ENCODE peak calls at places on chromosomes 3 and 15, in seven cellular contexts. M is body of pancreas; D is CD8-positive, alpha-beta memory T cell; F is aorta; C is lower lobe of right lung; S is MM.1S; Z is CD8-positive, alpha-beta T cell. L is an unnamed sample.

GRCh38 chr3:89586676-89587075 is 479.3 kb downstream of the EPHA3 start:
- DNase-seq in M (no peak), D (no peak), F (no peak), C (no peak), S (no peak), Z (no peak), L (no peak)

GRCh38 chr3:112519424-112520001 is 20.2 kb upstream of the BTLA start:
- DNase-seq in M (peak), D (no peak), F (no peak), C (no peak), S (peak), Z (no peak), L (no peak)

GRCh38 chr15:70569139-70569717 is 194.1 kb downstream of the UACA start:
- DNase-seq in M (no peak), D (no peak), F (no peak), C (no peak), S (no peak), Z (no peak), L (no peak)

GRCh38 chr15:56243774-56244236 is at the start of gene RFX7:
- DNase-seq in M (peak), D (peak), F (peak), C (peak), S (peak), Z (peak), L (peak)

GRCh38 chr3:67113802-67114407 is 115.8 kb downstream of the KBTBD8 start:
- DNase-seq in M (peak), D (peak), F (peak), C (peak), S (peak), Z (peak), L (peak)

GRCh38 chr3:176190755-176191154 is 1006.5 kb downstream of the TBL1XR1 start:
- DNase-seq in M (no peak), D (no peak), F (no peak), C (no peak), S (no peak), Z (no peak), L (no peak)

GRCh38 chr15:65837301-65838283 is 31.7 kb upstream of the RAB11A start:
- DNase-seq in M (no peak), D (no peak), F (no peak), C (no peak), S (no peak), Z (no peak), L (no peak)

GRCh38 chr3:196636369-196637349 is 2.8 kb upstream of the NRROS start:
- DNase-seq in M (no peak), D (no peak), F (no peak), C (no peak), S (no peak), Z (no peak), L (no peak)

GRCh38 chr3:148816427-148816826 is 11.2 kb upstream of the CPB1 start:
- DNase-seq in M (no peak), D (no peak), F (no peak), C (no peak), S (no peak), Z (no peak), L (no peak)

GRCh38 chr15:88652456-88653199 is 13.8 kb downstream of the ISG20 start:
- DNase-seq in M (no peak), D (no peak), F (no peak), C (no peak), S (no peak), Z (no peak), L (no peak)

GRCh38 chr3:71408903-71409302 is 174.6 kb downstream of the FOXP1 start:
- DNase-seq in M (no peak), D (no peak), F (no peak), C (no peak), S (no peak), Z (no peak), L (no peak)

GRCh38 chr3:179688847-179689246 is 36.0 kb downstream of the USP13 start:
- DNase-seq in M (no peak), D (no peak), F (no peak), C (no peak), S (no peak), Z (no peak), L (no peak)

GRCh38 chr3:141285570-141285969 is 53.9 kb downstream of the PXYLP1 start:
- DNase-seq in M (no peak), D (no peak), F (no peak), C (no peak), S (no peak), Z (no peak), L (no peak)

GRCh38 chr3:172097585-172097984 is 58.2 kb downstream of the FNDC3B start:
- DNase-seq in M (no peak), D (no peak), F (no peak), C (no peak), S (no peak), Z (no peak), L (no peak)
- H3K27ac ChIP-seq in M (no peak), D (no peak), F (no peak), C (peak), S (peak), Z (no peak), L (no peak)

GRCh38 chr3:11247362-11247761 is 24.8 kb upstream of the ATG7 start:
- DNase-seq in M (no peak), D (no peak), F (no peak), C (peak), S (no peak), Z (no peak), L (no peak)

GRCh38 chr3:11246663-11246970 is 25.6 kb upstream of the ATG7 start:
- DNase-seq in M (no peak), D (no peak), F (no peak), C (no peak), S (no peak), Z (no peak), L (no peak)

GRCh38 chr3:11244131-11244677 is 28.0 kb upstream of the ATG7 start:
- DNase-seq in M (no peak), D (no peak), F (no peak), C (no peak), S (no peak), Z (no peak), L (no peak)

GRCh38 chr3:11245276-11245675 is 26.9 kb upstream of the ATG7 start:
- DNase-seq in M (no peak), D (no peak), F (no peak), C (no peak), S (no peak), Z (no peak), L (no peak)

GRCh38 chr3:11245827-11246662 is 26.2 kb upstream of the ATG7 start:
- DNase-seq in M (no peak), D (no peak), F (no peak), C (no peak), S (no peak), Z (no peak), L (no peak)
- H3K27ac ChIP-seq in M (no peak), D (no peak), F (no peak), C (no peak), S (no peak), Z (no peak), L (no peak)

GRCh38 chr3:11305509-11305908 is 33.3 kb downstream of the ATG7 start:
- DNase-seq in M (no peak), D (no peak), F (no peak), C (no peak), S (no peak), Z (no peak), L (no peak)

GRCh38 chr3:11306815-11307589 is 34.8 kb downstream of the ATG7 start:
- DNase-seq in M (no peak), D (peak), F (no peak), C (no peak), S (peak), Z (peak), L (no peak)

GRCh38 chr3:11304160-11304559 is 32.0 kb downstream of the ATG7 start:
- DNase-seq in M (no peak), D (no peak), F (no peak), C (no peak), S (no peak), Z (no peak), L (no peak)

GRCh38 chr3:11310258-11310657 is 38.1 kb downstream of the ATG7 start:
- DNase-seq in M (no peak), D (no peak), F (no peak), C (no peak), S (no peak), Z (no peak), L (no peak)

DNA sequence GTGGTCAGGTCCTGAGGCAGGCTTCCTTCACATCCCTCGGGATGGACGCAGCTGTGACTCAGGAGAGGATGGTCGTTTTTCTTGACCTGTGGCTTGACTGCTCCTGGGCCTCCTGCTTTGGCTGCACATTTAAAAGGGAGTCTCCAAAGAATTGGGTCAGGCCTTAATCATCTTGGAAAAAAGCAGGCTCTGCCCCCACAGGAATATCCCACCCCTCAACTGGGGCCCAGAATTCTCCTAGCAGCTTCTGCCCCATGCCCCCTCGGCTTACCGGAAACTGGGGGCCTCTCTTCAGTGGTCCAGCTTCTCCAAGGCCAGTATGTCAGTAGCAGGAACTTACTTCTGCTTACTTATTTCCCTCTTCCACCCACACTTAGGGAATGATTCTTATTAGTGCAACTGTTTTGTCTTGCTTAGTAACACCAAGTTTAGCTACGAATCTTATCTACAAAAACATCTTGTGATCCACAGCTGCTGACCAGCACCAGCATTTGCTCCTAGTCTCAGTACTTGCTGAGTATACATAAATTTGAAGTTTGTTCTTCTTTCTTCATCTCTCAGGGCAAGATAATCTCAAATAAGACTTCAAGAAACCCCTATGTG is 35.7 kb downstream of the ATG7 start:
- DNase-seq in M (no peak), D (no peak), F (no peak), C (no peak), S (no peak), Z (no peak), L (no peak)
- H3K27ac ChIP-seq in M (no peak), D (no peak), F (no peak), C (peak), S (peak), Z (no peak), L (no peak)

GRCh38 chr15:51842852-51843737 is 13.6 kb downstream of the TMOD3 start:
- DNase-seq in M (no peak), D (no peak), F (no peak), C (no peak), S (no peak), Z (no peak), L (no peak)

GRCh38 chr15:51842265-51842664 is 12.8 kb downstream of the TMOD3 start:
- DNase-seq in M (no peak), D (no peak), F (no peak), C (no peak), S (no peak), Z (no peak), L (no peak)

GRCh38 chr15:51833782-51834181 is 4.3 kb downstream of the TMOD3 start:
- DNase-seq in M (no peak), D (no peak), F (no peak), C (no peak), S (no peak), Z (no peak), L (no peak)

GRCh38 chr15:51841401-51842040 is 12.1 kb downstream of the TMOD3 start:
- DNase-seq in M (no peak), D (no peak), F (no peak), C (no peak), S (no peak), Z (no peak), L (no peak)

DNA sequence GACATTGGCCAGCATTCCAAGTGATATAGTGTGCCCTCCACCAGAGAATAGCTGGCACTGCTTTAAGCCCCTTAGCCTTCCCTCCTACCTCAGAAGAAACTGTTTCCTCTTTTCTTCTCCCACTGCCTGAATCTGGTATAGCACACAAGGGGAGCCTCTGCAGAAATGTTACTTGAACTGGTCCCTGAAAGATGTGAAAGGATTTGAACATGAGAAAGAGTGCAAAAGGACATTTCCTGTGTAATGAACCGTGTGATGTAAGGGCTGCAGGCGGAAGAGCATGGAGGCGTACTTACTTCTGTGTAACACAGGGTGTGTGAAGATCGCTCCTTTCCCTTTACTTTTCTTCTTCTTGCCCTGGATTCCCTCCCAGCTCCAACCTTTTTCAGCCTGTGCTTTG is 8.3 kb downstream of the TMOD3 start:
- DNase-seq in M (no peak), D (no peak), F (no peak), C (no peak), S (no peak), Z (no peak), L (no peak)
- H3K27ac ChIP-seq in M (no peak), D (no peak), F (no peak), C (peak), S (no peak), Z (no peak), L (peak)

GRCh38 chr3:186411994-186412393 is 50.0 kb upstream of the DGKG start:
- DNase-seq in M (no peak), D (no peak), F (no peak), C (no peak), S (no peak), Z (no peak), L (no peak)

GRCh38 chr3:186411089-186411488 is 49.1 kb upstream of the DGKG start:
- DNase-seq in M (no peak), D (no peak), F (no peak), C (no peak), S (no peak), Z (no peak), L (no peak)

DNA sequence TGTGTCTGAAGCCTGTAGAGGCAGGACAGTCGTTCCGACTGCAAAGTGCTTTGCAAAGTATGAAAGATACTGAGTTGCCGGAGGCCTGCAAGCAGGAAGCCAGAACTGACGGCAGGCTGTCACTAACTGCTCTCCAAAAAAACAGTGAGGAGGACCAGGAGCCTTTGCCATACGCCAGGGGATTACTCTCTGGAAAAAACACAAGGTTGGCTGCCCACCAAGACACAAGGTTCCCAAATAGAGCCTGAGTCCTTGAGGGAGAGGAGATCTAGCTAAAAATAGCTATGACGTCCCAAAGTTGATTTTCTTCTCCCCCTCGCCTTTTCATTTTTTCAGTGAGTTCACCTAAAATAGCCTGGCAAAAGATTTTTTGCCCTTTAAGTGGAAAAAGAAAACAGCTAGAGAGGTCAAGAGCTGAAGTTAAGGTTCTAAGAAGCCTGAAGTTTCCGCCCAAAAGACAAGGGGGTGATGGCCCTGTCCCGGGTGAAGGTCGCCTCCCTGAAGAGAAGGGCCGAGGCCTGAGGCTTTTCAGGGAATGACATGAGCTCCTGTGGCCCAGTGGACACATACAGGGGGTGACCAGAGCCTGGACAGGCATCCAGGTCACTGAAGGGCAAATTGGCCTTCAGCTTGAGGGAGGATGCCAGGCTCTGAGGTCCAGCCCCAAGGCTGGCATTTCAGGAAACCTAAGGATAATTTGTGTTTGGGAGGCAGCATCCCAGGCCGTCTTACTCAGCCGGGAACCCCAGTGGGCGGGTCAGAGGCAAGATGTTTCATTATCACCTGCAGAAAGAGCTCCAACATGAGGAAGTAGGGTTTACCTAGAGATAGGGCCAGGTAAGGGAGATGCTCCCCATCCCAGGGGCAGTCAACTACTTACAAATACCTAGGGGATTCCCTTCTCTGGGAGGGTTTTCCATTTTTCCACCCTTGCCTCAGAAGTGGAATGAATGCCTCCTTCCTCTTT is 44.9 kb upstream of the DGKG start:
- DNase-seq in M (peak), D (no peak), F (peak), C (no peak), S (no peak), Z (no peak), L (no peak)
- H3K27ac ChIP-seq in M (no peak), D (no peak), F (peak), C (no peak), S (no peak), Z (no peak), L (peak)

GRCh38 chr3:152458023-152458724 is 189.4 kb downstream of the MBNL1 start:
- DNase-seq in M (no peak), D (no peak), F (no peak), C (no peak), S (no peak), Z (no peak), L (no peak)
- H3K27ac ChIP-seq in M (no peak), D (no peak), F (no peak), C (no peak), S (no peak), Z (no peak), L (no peak)

L was measured in caudate nucleus.